ENCODE peak calls at places on chromosomes 12 and 14, in nine cellular contexts. V is cardiac fibroblast, N is HFFc6, G is D721Med, P is heart right ventricle, H is endothelial cell, Y is AG10803, Z is foreskin keratinocyte, D is fibroblast of pulmonary artery. A is an unnamed sample.

GRCh38 chr12:10190558-10191388 is 11.9 kb downstream of the TMEM52B start:
- DNase-seq in P (peak), Z (peak), H (peak), Y (peak), V (peak), D (peak), G (peak), N (peak), A (peak)

GRCh38 chr12:101039848-101040531 is 170.0 kb downstream of the SLC5A8 start:
- DNase-seq in N (no peak), V (no peak), D (no peak), Y (no peak), Z (no peak), H (no peak), G (no peak), P (no peak), A (no peak)

GRCh38 chr12:18818584-18818983 is 80.7 kb downstream of the CAPZA3 start:
- DNase-seq in N (no peak), P (no peak), V (no peak), H (no peak), Z (no peak), Y (no peak), G (no peak), D (no peak), A (no peak)

GRCh38 chr14:86513056-86513455 is 983.1 kb downstream of the FLRT2 start:
- DNase-seq in D (no peak), V (no peak), N (no peak), H (no peak), Y (no peak), G (no peak), Z (no peak), P (no peak), A (no peak)

GRCh38 chr12:57890191-57891120 is 43.9 kb upstream of the CTDSP2 start:
- DNase-seq in P (no peak), Y (peak), Z (peak), G (no peak), H (no peak), D (peak), N (no peak), V (peak), A (no peak)

GRCh38 chr12:132506730-132507538 is 17.0 kb downstream of the FBRSL1 start:
- DNase-seq in G (no peak), V (peak), Z (no peak), P (peak), D (peak), N (peak), Y (peak), H (no peak), A (no peak)

GRCh38 chr14:73567951-73568885 is 795 bp upstream of the ACOT2 start:
- DNase-seq in G (no peak), D (peak), Z (no peak), H (no peak), Y (peak), N (peak), P (no peak), V (peak), A (no peak)

GRCh38 chr14:64438181-64438839 is 27.0 kb upstream of the AKAP5 start:
- DNase-seq in D (peak), P (no peak), H (no peak), G (no peak), N (peak), V (peak), Y (peak), Z (peak), A (no peak)

GRCh38 chr14:36212577-36212976 is 36.1 kb upstream of the PTCSC3 start:
- DNase-seq in D (no peak), G (no peak), Z (no peak), V (no peak), Y (no peak), N (no peak), H (no peak), P (no peak), A (no peak)

GRCh38 chr14:66247662-66248061 is 238.5 kb upstream of the CCDC196 start:
- DNase-seq in Z (no peak), P (no peak), N (no peak), H (no peak), D (no peak), G (no peak), Y (no peak), V (no peak), A (no peak)

GRCh38 chr14:95901014-95901413 is 24.4 kb downstream of the TUNAR start:
- DNase-seq in H (no peak), Z (no peak), D (no peak), P (no peak), G (no peak), N (peak), Y (peak), V (no peak), A (no peak)

GRCh38 chr12:15837141-15837781 is 44.9 kb upstream of the STRAP start:
- DNase-seq in N (peak), H (no peak), Y (peak), V (peak), D (peak), Z (no peak), G (no peak), P (no peak), A (no peak)

GRCh38 chr12:79217306-79217705 is 352.7 kb downstream of the SYT1 start:
- DNase-seq in Z (no peak), H (no peak), V (no peak), Y (no peak), G (no peak), D (no peak), N (no peak), P (no peak), A (no peak)

GRCh38 chr14:67665886-67666285 is 8.5 kb downstream of the VTI1B start:
- DNase-seq in D (peak), P (no peak), Y (peak), N (peak), H (no peak), V (peak), Z (peak), G (no peak), A (no peak)

GRCh38 chr14:55851961-55852360 is 266.2 kb upstream of the PELI2 start:
- DNase-seq in G (no peak), D (no peak), P (no peak), N (no peak), H (no peak), Z (no peak), V (peak), Y (peak), A (no peak)

GRCh38 chr14:34262511-34262910 is 199.5 kb downstream of the SPTSSA start:
- DNase-seq in G (no peak), V (no peak), Z (no peak), P (no peak), Y (no peak), N (no peak), H (no peak), D (peak), A (no peak)

DNA sequence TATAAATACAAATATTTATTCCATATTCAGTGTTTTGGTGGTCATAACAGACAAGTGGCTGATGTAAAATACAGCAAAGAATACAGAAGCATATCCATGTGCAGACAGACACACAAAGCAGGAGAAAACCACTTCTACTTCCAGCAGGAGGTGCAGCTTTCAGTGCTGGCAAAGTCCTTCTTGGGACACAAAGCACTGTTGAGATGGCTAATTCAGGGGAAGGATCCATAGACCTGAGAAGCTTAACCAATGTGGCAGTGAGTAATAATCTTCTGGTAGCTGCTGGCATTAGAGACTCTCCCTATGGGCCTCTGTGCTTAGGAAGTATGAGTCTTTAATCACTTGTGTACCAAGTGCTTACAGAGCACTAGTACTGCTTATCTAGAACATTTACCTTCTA is 26.8 kb downstream of the AMN1 start:
- DNase-seq in Y (peak), P (no peak), V (peak), D (peak), H (no peak), N (peak), Z (peak), G (peak), A (no peak)
- TF ChIP-seq CTCF in Y (peak), P (no peak), V (peak), D (peak), H (no peak), N (peak), Z (peak), G (peak), A (peak)

GRCh38 chr14:77707355-77707723 is 484 bp downstream of the ALKBH1 start:
- DNase-seq in G (no peak), Z (peak), P (no peak), Y (peak), N (peak), V (peak), H (peak), D (peak), A (no peak)
- TF ChIP-seq CTCF in G (peak), Z (peak), P (no peak), Y (peak), N (peak), V (peak), H (no peak), D (peak), A (peak)

DNA sequence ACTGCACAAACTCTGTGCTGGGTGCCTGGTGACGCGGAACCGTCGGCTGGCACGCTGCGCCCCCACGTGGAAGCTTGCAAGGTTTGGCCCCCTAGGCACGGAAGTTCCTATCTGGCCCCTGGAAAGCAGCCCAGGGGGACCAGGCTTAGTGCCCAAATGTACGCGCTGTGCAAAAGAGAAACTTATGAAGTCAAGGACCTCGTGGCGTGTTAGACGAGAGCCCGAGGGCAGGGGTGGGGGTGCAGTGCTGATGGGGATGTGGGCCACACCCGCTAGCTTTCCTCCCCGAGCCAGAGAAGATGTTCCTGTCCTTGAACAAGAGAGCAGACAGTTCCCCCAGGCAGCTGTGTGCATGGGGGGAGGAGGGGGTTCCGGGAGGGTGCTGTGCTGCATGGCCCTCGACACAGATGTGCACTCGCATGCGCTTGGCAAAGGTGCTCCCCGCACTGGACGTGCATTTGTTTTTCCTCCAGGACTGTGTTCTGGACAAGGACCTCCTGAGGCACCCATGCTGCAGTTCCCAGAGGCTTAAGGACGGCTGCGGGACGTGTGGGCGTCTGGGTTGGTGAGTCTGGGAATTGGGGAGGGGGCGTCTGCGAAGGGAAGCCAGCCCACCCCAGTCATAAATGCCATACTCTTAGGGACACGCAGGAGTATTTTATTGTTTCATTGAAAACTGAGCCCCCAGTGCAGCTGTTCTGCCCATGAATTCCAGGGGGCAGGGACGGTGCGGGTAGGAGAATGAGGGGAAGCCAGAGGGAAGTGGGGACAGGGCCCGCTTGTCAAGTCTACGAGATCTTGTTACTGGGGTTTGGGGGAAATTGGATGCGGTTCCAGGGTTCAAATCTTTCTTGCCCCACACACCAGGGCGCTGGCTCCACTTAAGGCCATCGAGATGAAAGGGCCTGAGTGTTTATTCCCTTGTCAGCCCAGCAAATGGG is 80.0 kb downstream of the NTF3 start:
- DNase-seq in G (no peak), N (peak), P (peak), V (peak), D (peak), H (peak), Z (no peak), Y (peak), A (peak)
- TF ChIP-seq CTCF in G (peak), N (peak), P (peak), V (no peak), D (peak), H (peak), Z (peak), Y (peak), A (peak)

GRCh38 chr12:121918679-121919038 is 267 bp downstream of the CFAP251 start:
- DNase-seq in H (no peak), V (no peak), P (no peak), G (no peak), Y (no peak), N (no peak), Z (no peak), D (no peak), A (no peak)
- TF ChIP-seq CTCF in H (no peak), V (no peak), P (no peak), G (no peak), Y (no peak), N (no peak), Z (no peak), D (no peak), A (no peak)

GRCh38 chr12:109713187-109713984 is at the start of gene FAM222A:
- DNase-seq in G (peak), D (peak), N (peak), V (peak), P (peak), H (peak), Y (peak), Z (peak), A (peak)
- TF ChIP-seq CTCF in G (no peak), D (no peak), N (peak), V (peak), P (no peak), H (no peak), Y (peak), Z (no peak), A (peak)

DNA sequence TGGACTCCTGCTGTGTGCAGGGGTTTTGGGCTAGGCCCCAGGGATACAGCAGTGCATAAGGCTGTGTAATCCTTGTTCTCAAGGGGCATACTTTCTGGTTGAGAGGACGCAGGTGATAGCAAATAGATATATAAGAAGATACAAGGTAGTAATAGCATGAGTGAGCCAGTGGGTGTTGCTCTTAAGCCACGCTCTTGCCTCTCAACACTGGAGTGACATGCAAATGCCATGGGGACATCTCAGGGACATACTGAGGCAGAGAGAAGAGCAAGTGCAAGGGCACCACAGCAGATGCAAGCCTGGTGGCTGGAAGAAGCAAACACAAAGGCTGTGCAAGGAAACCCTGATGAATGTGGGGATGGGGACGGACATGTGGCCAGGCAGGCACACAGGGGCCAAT is 223.3 kb downstream of the CHST11 start:
- DNase-seq in G (no peak), H (no peak), D (no peak), V (no peak), Y (no peak), P (no peak), N (peak), Z (no peak), A (no peak)
- TF ChIP-seq CTCF in G (peak), H (no peak), D (peak), V (peak), Y (peak), P (no peak), N (peak), Z (peak), A (no peak)

GRCh38 chr14:105152794-105153241 is 15.8 kb downstream of the JAG2 start:
- DNase-seq in V (no peak), Z (no peak), H (no peak), P (peak), Y (no peak), G (no peak), N (no peak), D (no peak), A (no peak)

GRCh38 chr14:105151838-105152793 is 16.5 kb downstream of the JAG2 start:
- DNase-seq in Z (no peak), N (no peak), D (no peak), V (no peak), Y (no peak), P (peak), H (no peak), G (no peak), A (no peak)

GRCh38 chr14:105150026-105150367 is 18.6 kb downstream of the JAG2 start:
- DNase-seq in P (peak), D (no peak), Y (no peak), N (no peak), H (no peak), G (no peak), V (no peak), Z (no peak), A (no peak)

GRCh38 chr14:105150368-105151111 is 18.0 kb downstream of the JAG2 start:
- DNase-seq in G (no peak), V (no peak), P (peak), N (no peak), Y (no peak), D (no peak), Z (no peak), H (no peak), A (no peak)

GRCh38 chr14:105151131-105151837 is 17.3 kb downstream of the JAG2 start:
- DNase-seq in N (no peak), Z (no peak), Y (no peak), D (no peak), V (no peak), P (peak), H (no peak), G (no peak), A (no peak)
- TF ChIP-seq CTCF in N (no peak), Z (no peak), Y (no peak), D (no peak), V (no peak), P (no peak), H (no peak), G (no peak), A (no peak)

GRCh38 chr12:93380480-93381121 is 2.9 kb downstream of the NUDT4 start:
- DNase-seq in P (no peak), H (no peak), N (peak), Z (peak), G (no peak), D (peak), V (peak), Y (no peak), A (no peak)
- TF ChIP-seq CTCF in P (no peak), H (no peak), N (peak), Z (peak), G (peak), D (peak), V (peak), Y (peak), A (peak)

GRCh38 chr14:98906123-98906995 is 365.6 kb downstream of the BCL11B start:
- DNase-seq in H (no peak), P (no peak), Y (peak), D (no peak), V (peak), N (no peak), G (no peak), Z (peak), A (no peak)
- TF ChIP-seq CTCF in H (no peak), P (no peak), Y (no peak), D (no peak), V (no peak), N (no peak), G (no peak), Z (peak), A (no peak)

GRCh38 chr12:130826151-130826801 is 12.8 kb downstream of the STX2 start:
- DNase-seq in G (peak), H (peak), Z (no peak), N (peak), V (peak), D (peak), P (peak), Y (peak), A (no peak)
- TF ChIP-seq CTCF in G (peak), H (peak), Z (peak), N (peak), V (peak), D (peak), P (peak), Y (peak), A (peak)

A was measured in progenitor cell of endocrine pancreas.